ENCODE peak calls at places on chromosomes 2 and 18, in five cellular contexts. P is colonic mucosa, B is transverse colon, J is MM.1S, K is PC-3. O is an unnamed sample. For H3K4me1 and H3K27me3, the result is how much of the 10 kb centered on the place peaks cover.

GRCh38 chr2:99864561-99865216 is 277.7 kb downstream of the AFF3 start:
- DNase-seq in P (no peak), B (no peak), J (no peak), K (no peak), O (no peak)

GRCh38 chr2:181770145-181770544 is 89.8 kb upstream of the NEUROD1 start:
- DNase-seq in P (no peak), B (no peak), J (no peak), K (peak), O (no peak)

GRCh38 chr18:32549248-32549842 is 78.7 kb upstream of the GAREM1 start:
- DNase-seq in P (peak), B (peak), J (peak), K (peak), O (no peak)

GRCh38 chr2:10305715-10306114 is 3.0 kb downstream of the HPCAL1 start:
- DNase-seq in P (no peak), B (peak), J (no peak), K (peak), O (no peak)

GRCh38 chr2:105827351-105828096 is 82.8 kb downstream of the NCK2 start:
- DNase-seq in P (no peak), B (no peak), J (no peak), K (no peak), O (no peak)

GRCh38 chr2:237564526-237565131 is 1.7 kb upstream of the PRLH start:
- DNase-seq in P (no peak), B (no peak), J (no peak), K (no peak), O (no peak)

GRCh38 chr2:201969241-201969937 is 64.3 kb upstream of the FZD7 start:
- DNase-seq in P (no peak), B (no peak), J (no peak), K (no peak), O (no peak)

GRCh38 chr18:63098014-63098981 is 221.3 kb downstream of the BCL2 start:
- DNase-seq in P (no peak), B (peak), J (peak), K (no peak), O (no peak)

GRCh38 chr2:51919395-51919794 is 887.5 kb upstream of the NRXN1 start:
- DNase-seq in P (no peak), B (no peak), J (no peak), K (peak), O (no peak)

GRCh38 chr2:74560591-74560990 is 6.1 kb downstream of the DOK1 start:
- DNase-seq in P (no peak), B (no peak), J (no peak), K (peak), O (no peak)

GRCh38 chr2:100198461-100199230 is 56.3 kb upstream of the AFF3 start:
- DNase-seq in P (no peak), B (no peak), J (no peak), K (peak), O (no peak)

GRCh38 chr2:157190151-157190550 is 67.4 kb upstream of the GALNT5 start:
- DNase-seq in P (no peak), B (no peak), J (no peak), K (peak), O (no peak)

GRCh38 chr2:102008490-102008889 is 16.7 kb downstream of the IL1R2 start:
- DNase-seq in P (no peak), B (no peak), J (no peak), K (no peak), O (no peak)

GRCh38 chr2:126811101-126811500 is 87.6 kb upstream of the TEX51 start:
- DNase-seq in P (no peak), B (no peak), J (no peak), K (no peak), O (no peak)

GRCh38 chr18:48780151-48781001 is 170.4 kb downstream of the SMAD7 start:
- DNase-seq in P (no peak), B (no peak), J (no peak), K (no peak), O (peak)

GRCh38 chr2:225104971-225105370 is 62.7 kb upstream of the DOCK10 start:
- DNase-seq in P (no peak), B (no peak), J (no peak), K (peak), O (no peak)

GRCh38 chr2:195795879-195796278 is 138.9 kb downstream of the SLC39A10 start:
- DNase-seq in P (no peak), B (no peak), J (no peak), K (peak), O (no peak)

GRCh38 chr2:84888401-84889276 is 7.8 kb upstream of the TRABD2A start:
- DNase-seq in P (peak), B (peak), J (peak), K (no peak), O (no peak)

GRCh38 chr2:169185711-169186110 is 116.3 kb downstream of the DHRS9 start:
- DNase-seq in P (no peak), B (no peak), J (no peak), K (no peak), O (no peak)

GRCh38 chr2:189178007-189178406 is 1.6 kb downstream of the COL5A2 start:
- DNase-seq in P (no peak), B (no peak), J (no peak), K (no peak), O (no peak)

GRCh38 chr2:5094192-5094591 is 598.0 kb upstream of the SOX11 start:
- DNase-seq in P (no peak), B (no peak), J (no peak), K (no peak), O (no peak)

GRCh38 chr2:202494300-202494699 is 118.2 kb downstream of the BMPR2 start:
- DNase-seq in P (peak), B (peak), J (no peak), K (peak), O (no peak)

GRCh38 chr18:49123431-49123830 is 172.7 kb upstream of the SMAD7 start:
- DNase-seq in P (no peak), B (no peak), J (no peak), K (no peak), O (no peak)

GRCh38 chr2:197168705-197169104 is 141.9 kb downstream of the ANKRD44 start:
- DNase-seq in P (peak), B (peak), J (no peak), K (peak), O (no peak)

GRCh38 chr2:168166902-168167510 is 80.4 kb downstream of the STK39 start:
- DNase-seq in P (no peak), B (no peak), J (no peak), K (peak), O (no peak)

GRCh38 chr2:96948483-96949152 is 37.8 kb downstream of the FAM178B start:
- DNase-seq in P (no peak), B (no peak), J (no peak), K (no peak), O (no peak)

GRCh38 chr2:128280901-128281321 is 37.8 kb downstream of the HS6ST1 start:
- DNase-seq in P (no peak), B (no peak), J (no peak), K (no peak), O (no peak)

GRCh38 chr2:31476511-31477171 is 62.1 kb upstream of the XDH start:
- DNase-seq in P (no peak), B (no peak), J (no peak), K (no peak), O (no peak)

GRCh38 chr2:223283329-223283728 is 231.3 kb downstream of the KCNE4 start:
- DNase-seq in P (no peak), B (no peak), J (no peak), K (no peak), O (no peak)

GRCh38 chr2:217622205-217622621 is 380.6 kb downstream of the TNS1 start:
- DNase-seq in P (no peak), B (peak), J (no peak), K (no peak), O (no peak)

GRCh38 chr18:60090170-60090569 is 190.4 kb downstream of the PMAIP1 start:
- DNase-seq in P (no peak), B (no peak), J (no peak), K (peak), O (no peak)

GRCh38 chr2:134839649-134840048 is 1.2 kb downstream of the ACMSD start:
- DNase-seq in P (no peak), B (no peak), J (no peak), K (no peak), O (no peak)

GRCh38 chr18:75227535-75227934 is 16.9 kb downstream of the TSHZ1 start:
- DNase-seq in P (no peak), B (no peak), J (no peak), K (no peak), O (no peak)

GRCh38 chr2:17979707-17980106 is 101.2 kb downstream of the KCNS3 start:
- DNase-seq in P (no peak), B (no peak), J (no peak), K (no peak), O (no peak)

GRCh38 chr2:207163053-207163814 is 2.5 kb downstream of the KLF7 start:
- DNase-seq in P (no peak), B (peak), J (no peak), K (peak), O (peak)

GRCh38 chr2:160477032-160477431 is 16.6 kb downstream of the RBMS1 start:
- DNase-seq in P (no peak), B (no peak), J (no peak), K (no peak), O (no peak)

GRCh38 chr2:160482673-160483072 is 10.9 kb downstream of the RBMS1 start:
- DNase-seq in P (no peak), B (no peak), J (no peak), K (no peak), O (no peak)

GRCh38 chr2:160478660-160479059 is 14.9 kb downstream of the RBMS1 start:
- DNase-seq in P (no peak), B (no peak), J (no peak), K (no peak), O (no peak)

GRCh38 chr2:160474891-160475795 is 18.5 kb downstream of the RBMS1 start:
- DNase-seq in P (no peak), B (no peak), J (no peak), K (peak), O (no peak)

DNA sequence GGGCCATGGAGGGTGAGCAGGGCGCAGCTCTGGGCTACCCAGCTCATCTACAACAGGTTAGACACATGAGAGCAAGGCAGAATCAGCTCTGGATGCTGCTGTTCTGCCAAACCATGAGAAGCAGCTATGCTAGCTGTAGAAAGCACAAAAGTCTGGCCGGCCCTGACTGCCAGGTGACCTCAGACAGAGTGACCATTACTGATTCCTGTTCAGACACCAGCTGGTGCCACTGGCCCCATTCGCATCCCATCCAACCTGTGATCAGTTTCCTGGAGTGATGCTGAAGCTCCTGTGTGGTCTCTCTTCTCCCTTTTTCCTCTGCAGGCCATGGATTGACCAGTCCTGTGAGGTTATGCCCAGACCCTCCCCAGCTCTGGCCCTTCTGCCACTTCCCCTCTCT is 14.3 kb downstream of the RBMS1 start:
- DNase-seq in P (no peak), B (no peak), J (no peak), K (no peak), O (no peak)
- H3K4me1 ChIP-seq in P (under half), B (under half), J (under half), K (under half), O (under half)

GRCh38 chr18:7023581-7023980 is 94.0 kb downstream of the LAMA1 start:
- DNase-seq in P (no peak), B (no peak), J (no peak), K (no peak), O (no peak)

GRCh38 chr18:7020995-7021777 is 96.4 kb downstream of the LAMA1 start:
- DNase-seq in P (no peak), B (no peak), J (no peak), K (no peak), O (no peak)

GRCh38 chr18:7017013-7017412 is 100.6 kb downstream of the LAMA1 start:
- DNase-seq in P (no peak), B (no peak), J (no peak), K (no peak), O (no peak)

GRCh38 chr18:7025194-7025593 is 92.4 kb downstream of the LAMA1 start:
- DNase-seq in P (no peak), B (no peak), J (no peak), K (no peak), O (no peak)

DNA sequence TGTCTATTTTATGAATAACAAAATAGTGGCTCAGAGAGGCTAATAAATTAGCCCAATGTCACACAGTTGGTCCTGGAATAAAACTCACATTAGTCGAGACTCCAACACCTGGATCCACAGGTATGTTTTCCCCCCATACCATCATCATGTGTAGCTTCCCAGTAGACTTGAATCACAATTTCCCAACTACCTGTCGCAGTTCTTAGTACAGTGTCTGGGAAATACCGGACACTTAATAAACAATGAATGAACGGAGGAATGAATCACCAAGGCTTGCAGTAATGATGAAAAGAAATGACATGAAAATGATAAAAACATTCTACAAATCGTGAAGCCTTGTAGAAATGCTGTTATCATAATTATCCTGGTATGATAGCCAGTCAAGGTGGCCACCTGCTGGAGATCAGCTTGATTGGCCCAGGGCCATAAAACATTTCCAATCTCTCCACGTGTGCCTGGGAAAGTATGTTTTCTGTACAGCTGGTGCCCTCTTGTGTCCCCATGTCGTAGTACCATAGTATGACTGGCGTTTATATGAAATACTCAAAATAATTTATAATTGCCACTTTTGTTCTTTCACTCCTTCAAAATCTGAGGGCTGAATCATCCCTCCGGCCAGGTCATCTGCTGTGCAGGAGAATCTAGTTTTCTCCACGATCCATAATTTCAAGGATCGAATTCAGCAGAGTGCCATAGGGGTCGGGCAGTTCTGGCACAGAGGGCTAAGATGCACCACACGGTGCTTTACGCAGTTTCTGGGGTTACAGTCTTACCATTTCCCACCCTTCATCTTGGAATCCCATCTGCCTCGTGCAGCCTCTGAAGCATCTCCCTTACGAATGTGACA is 95.4 kb downstream of the LAMA1 start:
- DNase-seq in P (peak), B (peak), J (peak), K (peak), O (no peak)
- TF ChIP-seq CTCF in P (peak), B (peak), J (peak), K (peak), O (no peak)

DNA sequence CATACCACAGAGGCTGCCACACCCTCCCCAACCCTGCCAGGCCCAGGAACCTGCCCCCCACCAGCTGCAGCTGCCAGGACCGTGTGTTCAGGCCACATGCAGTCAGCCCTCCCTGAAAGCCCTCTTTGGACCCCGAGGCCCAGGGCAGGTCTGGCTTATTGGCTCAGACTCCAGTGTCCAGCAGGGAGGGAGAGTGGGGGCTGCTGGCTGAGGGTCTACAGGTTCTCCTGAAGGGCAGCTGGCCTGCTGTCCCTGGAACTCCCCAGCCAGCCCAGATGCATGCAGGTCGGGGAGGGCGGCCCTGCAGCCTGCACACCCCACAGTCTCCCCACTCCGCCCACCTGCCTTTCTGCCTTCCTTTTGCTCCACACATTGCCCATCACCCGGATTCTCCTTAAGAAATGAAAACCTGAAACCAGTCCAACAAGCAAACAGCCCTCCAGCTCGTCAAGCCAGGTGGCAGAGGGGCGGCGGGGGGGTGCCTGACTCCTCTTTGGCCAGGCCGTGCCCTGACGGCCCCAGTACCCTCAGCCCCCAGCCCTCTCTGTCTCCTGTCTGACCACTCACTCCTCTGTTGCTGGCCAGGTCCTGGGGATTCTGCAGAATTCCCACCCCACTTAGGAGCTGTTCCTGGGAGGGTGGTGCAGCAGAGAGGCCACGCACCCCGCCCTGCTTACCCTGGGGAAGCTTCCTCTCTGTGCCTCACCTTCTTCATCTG is 18.0 kb downstream of the GPR35 start:
- DNase-seq in P (no peak), B (no peak), J (no peak), K (no peak), O (no peak)
- H3K27me3 ChIP-seq in P (under half), B (under half), J (under half), K (under half), O (under half)

GRCh38 chr18:22915337-22915736 is 17.8 kb upstream of the RBBP8 start:
- DNase-seq in P (no peak), B (no peak), J (no peak), K (no peak), O (no peak)

GRCh38 chr18:22912149-22912548 is 21.0 kb upstream of the RBBP8 start:
- DNase-seq in P (no peak), B (no peak), J (no peak), K (no peak), O (no peak)

GRCh38 chr18:22913861-22914260 is 19.3 kb upstream of the RBBP8 start:
- DNase-seq in P (peak), B (peak), J (no peak), K (peak), O (no peak)

GRCh38 chr18:22912835-22913234 is 20.3 kb upstream of the RBBP8 start:
- DNase-seq in P (no peak), B (no peak), J (no peak), K (no peak), O (no peak)

GRCh38 chr18:22914633-22915032 is 18.5 kb upstream of the RBBP8 start:
- DNase-seq in P (no peak), B (no peak), J (no peak), K (no peak), O (no peak)
- H3K4me1 ChIP-seq in P (under half), B (under half), J (under half), K (under half), O (under half)

DNA sequence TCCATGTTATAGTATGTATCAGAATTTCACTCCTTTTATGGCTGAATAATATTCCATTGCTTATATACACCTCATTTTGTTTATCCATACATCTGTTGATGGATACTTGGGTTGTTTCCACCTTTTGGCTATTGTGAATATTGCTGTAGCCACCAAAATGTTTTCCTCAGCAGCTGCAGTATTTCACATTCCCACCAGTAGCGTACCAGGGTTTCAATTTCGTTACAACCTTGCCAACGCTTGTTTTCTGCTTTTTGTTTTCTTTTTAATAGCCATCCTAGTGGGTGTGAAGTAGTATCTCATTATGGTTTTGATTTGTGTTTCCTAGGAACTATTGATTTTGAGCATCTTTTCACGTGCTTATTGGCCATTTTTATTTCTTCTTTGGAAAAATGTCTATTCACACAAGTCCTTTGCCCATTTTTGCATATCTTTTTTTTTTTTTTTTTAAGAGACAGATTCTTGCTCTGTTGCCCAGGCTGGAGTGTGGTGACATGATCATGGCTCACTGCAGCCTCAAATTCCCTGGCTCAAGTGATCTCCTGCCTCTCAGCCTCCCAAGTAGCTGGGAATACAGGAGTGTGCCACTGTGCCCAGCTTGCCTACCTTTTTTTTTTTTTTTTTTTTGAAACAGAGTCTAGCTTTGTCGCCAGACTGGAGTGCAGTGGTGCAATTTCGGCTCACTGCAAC is 14.2 kb downstream of the UBXN2A start:
- DNase-seq in P (no peak), B (no peak), J (peak), K (no peak), O (no peak)
- TF ChIP-seq CTCF in P (no peak), B (no peak), J (peak), K (no peak), O (peak)

O was measured in thoracic aorta.